ENCODE peak calls at places on chromosome 10, in six cellular contexts. J is GM20000, K is Panc1, B is H9, I is spleen, S is GM13977. W is an unnamed sample.
A peak's percentile ranks its signal among the peaks of the same experiment; 100 is the strongest.

GRCh38 chr10:97774811-97775294 is 3.1 kb upstream of the SFRP5 start:
- DNase-seq in I (no peak), B (no peak), S (no peak), J (no peak), K (no peak), W (no peak)

GRCh38 chr10:118449521-118449920 is 107.4 kb upstream of the FAM204A start:
- DNase-seq in K (no peak), B (peak; percentile 39), S (no peak), J (no peak), I (no peak), W (no peak)

GRCh38 chr10:131000737-131001136 is 310.8 kb downstream of the TCERG1L start:
- DNase-seq in S (no peak), I (no peak), B (no peak), K (no peak), J (no peak), W (peak; percentile 33)

GRCh38 chr10:122163182-122164027 is 107.7 kb upstream of the BTBD16 start:
- DNase-seq in S (no peak), K (no peak), J (no peak), B (peak; percentile 96), I (peak; percentile 72), W (no peak)

GRCh38 chr10:17375936-17376584 is 78.3 kb downstream of the ST8SIA6 start:
- DNase-seq in I (no peak), B (peak; percentile 65), J (peak; percentile 13), K (no peak), S (peak; percentile 13), W (no peak)

GRCh38 chr10:127556911-127557310 is 7.8 kb downstream of the NPS start:
- DNase-seq in K (no peak), I (no peak), J (no peak), B (peak; percentile 69), S (no peak), W (no peak)

GRCh38 chr10:100183482-100183881 is 2.3 kb downstream of the ERLIN1 start:
- DNase-seq in I (no peak), K (no peak), B (no peak), J (no peak), S (no peak), W (no peak)

GRCh38 chr10:36602374-36602773 is 523.0 kb upstream of the ANKRD30A start:
- DNase-seq in B (no peak), S (no peak), K (no peak), I (no peak), J (no peak), W (no peak)

GRCh38 chr10:31004611-31005193 is 27.0 kb downstream of the ZNF438 start:
- DNase-seq in B (no peak), I (no peak), S (no peak), J (no peak), K (no peak), W (no peak)

GRCh38 chr10:130558778-130559177 is 422.6 kb downstream of the GLRX3 start:
- DNase-seq in S (no peak), B (peak; percentile 11), J (no peak), I (no peak), K (no peak), W (no peak)

GRCh38 chr10:118968482-118968881 is 61.0 kb upstream of the NANOS1 start:
- DNase-seq in S (no peak), B (no peak), J (no peak), I (no peak), K (no peak), W (peak; percentile 56)

GRCh38 chr10:88386878-88387773 is 196.0 kb downstream of the RNLS start:
- DNase-seq in J (peak; percentile 58), K (no peak), I (no peak), B (peak; percentile 46), S (peak; percentile 53), W (no peak)

GRCh38 chr10:110547139-110547761 is 20.2 kb upstream of the SMC3 start:
- DNase-seq in I (no peak), J (peak; percentile 65), K (no peak), B (no peak), S (peak; percentile 67), W (no peak)

GRCh38 chr10:21314234-21314633 is 211.2 kb downstream of the SKIDA1 start:
- DNase-seq in S (no peak), K (no peak), J (no peak), B (no peak), I (no peak), W (no peak)

GRCh38 chr10:124705021-124705740 is 39.0 kb downstream of the FAM53B start:
- DNase-seq in S (no peak), K (no peak), I (peak; percentile 68), B (peak; percentile 69), J (no peak), W (no peak)

GRCh38 chr10:126397166-126397565 is 8.9 kb upstream of the ADAM12 start:
- DNase-seq in K (no peak), B (no peak), J (no peak), I (no peak), S (no peak), W (no peak)

GRCh38 chr10:114404171-114405010 is at the start of gene AFAP1L2:
- DNase-seq in J (peak; percentile 52), I (no peak), K (no peak), B (peak; percentile 58), S (peak; percentile 65), W (no peak)

GRCh38 chr10:63217120-63217605 is 84.0 kb downstream of the NRBF2 start:
- DNase-seq in K (peak; percentile 41), J (peak; percentile 20), I (no peak), S (peak; percentile 17), B (no peak), W (no peak)

GRCh38 chr10:46310143-46310514 is 23.3 kb downstream of the ANTXRL start:
- DNase-seq in J (no peak), B (peak; percentile 19), S (no peak), I (no peak), K (no peak), W (peak; percentile 64)

GRCh38 chr10:122112021-122112616 is 123.2 kb downstream of the TACC2 start:
- DNase-seq in S (peak; percentile 51), B (no peak), K (no peak), J (peak; percentile 38), I (no peak), W (no peak)

GRCh38 chr10:6721964-6722615 is 142.0 kb upstream of the PRKCQ start:
- DNase-seq in S (no peak), B (no peak), K (peak; percentile 2), I (no peak), J (no peak), W (no peak)

GRCh38 chr10:24133839-24134238 is 75.1 kb upstream of the KIAA1217 start:
- DNase-seq in B (no peak), K (no peak), J (no peak), S (no peak), I (no peak), W (no peak)

GRCh38 chr10:132464256-132465192 is 67.5 kb downstream of the PWWP2B start:
- DNase-seq in I (peak; percentile 62), K (no peak), B (no peak), S (no peak), J (no peak), W (peak; percentile 94)

GRCh38 chr10:43407576-43408330 is 1.2 kb downstream of the HNRNPF start:
- DNase-seq in J (peak; percentile 94), I (peak; percentile 98), S (peak; percentile 93), K (peak; percentile 57), B (peak; percentile 71), W (peak; percentile 95)
- TF ChIP-seq CTCF in J (no peak), I (peak; percentile 38), S (peak; percentile 40), K (no peak), B (peak; percentile 54), W (no peak)

DNA sequence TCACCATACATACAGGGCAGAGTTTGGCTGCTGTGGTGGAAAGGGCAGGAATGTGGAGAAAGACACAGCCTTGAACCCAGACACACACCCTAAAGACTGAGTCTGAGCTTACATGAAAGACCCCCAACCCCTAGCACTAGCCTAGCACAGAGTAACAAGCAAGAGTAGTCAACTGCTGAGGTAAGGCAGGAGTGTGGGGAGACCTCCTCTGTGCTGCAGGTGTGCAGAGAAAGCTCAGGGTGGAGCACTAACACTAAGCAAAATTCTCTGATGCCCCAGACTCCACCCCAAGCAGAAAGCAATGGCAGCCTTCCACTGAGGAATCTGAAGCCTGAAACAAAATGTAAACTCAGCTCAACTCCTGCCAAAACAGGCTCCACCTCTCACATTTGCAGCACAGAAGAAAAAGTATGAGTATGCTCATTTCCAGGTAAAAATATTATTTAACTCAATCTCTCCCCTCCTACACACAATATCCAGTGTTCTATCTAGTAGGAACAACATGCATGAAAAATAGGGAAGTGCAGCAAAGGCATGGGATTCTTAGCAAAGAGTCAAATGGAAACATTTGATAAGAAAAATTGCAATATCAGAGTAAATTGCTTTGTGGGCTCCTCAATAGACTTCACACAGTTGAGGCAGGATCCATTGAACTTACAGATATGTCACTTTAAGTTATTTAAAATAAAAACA is 151.1 kb downstream of the ANK3 start:
- DNase-seq in B (peak; percentile 47), S (peak; percentile 34), J (peak; percentile 50), K (peak; percentile 15), I (no peak), W (no peak)
- TF ChIP-seq CTCF in B (peak; percentile 64), S (peak; percentile 57), J (no peak), K (peak; percentile 32), I (peak; percentile 44), W (no peak)

DNA sequence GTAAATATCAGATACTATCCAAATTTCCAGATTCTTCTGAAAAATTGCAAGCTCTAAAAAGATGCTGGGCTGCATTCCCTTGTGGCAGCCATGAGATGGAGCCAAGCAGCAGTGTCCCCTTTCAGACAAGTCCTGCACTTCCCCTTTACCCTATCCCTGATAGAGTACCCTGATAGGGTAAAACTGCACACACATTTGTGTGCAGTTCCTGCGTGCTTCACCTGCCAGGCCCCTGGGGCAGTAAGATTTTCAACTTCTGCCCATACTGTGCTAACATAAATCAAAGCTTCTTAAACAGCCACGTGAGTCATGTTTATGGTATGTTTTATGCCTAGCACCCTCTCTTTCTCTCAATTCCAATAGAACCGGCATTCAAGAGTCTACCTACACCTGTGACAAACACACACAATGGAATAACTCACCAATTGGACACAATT is 52.2 kb downstream of the IFIT5 start:
- DNase-seq in K (no peak), B (no peak), J (peak; percentile 10), I (no peak), S (no peak), W (no peak)
- TF ChIP-seq CTCF in K (peak; percentile 50), B (peak; percentile 63), J (peak; percentile 8), I (peak; percentile 27), S (peak; percentile 26), W (no peak)

DNA sequence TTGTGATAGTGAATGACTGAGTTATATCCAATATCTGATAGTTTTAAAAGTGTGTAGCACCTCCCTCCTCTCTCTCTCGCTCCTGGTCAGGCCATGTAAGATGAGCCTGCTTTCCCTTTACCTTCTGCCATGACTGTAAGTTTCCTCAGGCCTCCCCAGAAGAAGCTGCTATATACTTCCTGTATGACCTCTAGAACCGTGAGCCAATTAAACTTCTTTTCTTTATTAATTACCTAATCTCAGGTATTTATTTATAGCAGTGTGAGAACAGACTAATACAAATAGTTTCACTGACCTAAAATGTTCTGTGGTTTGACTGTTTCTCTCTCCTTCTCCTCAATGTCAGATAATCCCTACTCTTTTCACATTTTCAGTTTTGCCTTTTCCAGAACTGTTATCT is 321.3 kb upstream of the MBL2 start:
- DNase-seq in S (no peak), J (no peak), B (no peak), I (no peak), K (no peak), W (no peak)
- TF ChIP-seq CTCF in S (no peak), J (no peak), B (no peak), I (no peak), K (no peak), W (no peak)

GRCh38 chr10:76981251-76981650 is 656.4 kb downstream of the KCNMA1 start:
- DNase-seq in I (no peak), S (no peak), J (no peak), B (no peak), K (no peak), W (no peak)
- TF ChIP-seq CTCF in I (no peak), S (no peak), J (no peak), B (no peak), K (no peak), W (no peak)

GRCh38 chr10:95208702-95209391 is 14.8 kb downstream of the ACSM6 start:
- DNase-seq in I (no peak), K (no peak), J (no peak), S (no peak), B (peak; percentile 42), W (no peak)
- TF ChIP-seq CTCF in I (no peak), K (peak; percentile 72), J (no peak), S (no peak), B (peak; percentile 57), W (no peak)

W was measured in coronary artery.